ENCODE peak calls at places on chromosomes 7 and 10, in nine cellular contexts. Q is epithelial cell of esophagus; B is psoas muscle; L is naive thymus-derived CD8-positive, alpha-beta T cell; C is stimulated activated CD8-positive, alpha-beta memory T cell treated with anti-CD3 and anti-CD28 coated beads, Interleukin-4, amount 100 ng/mL, for 1 hour; V is stromal cell of bone marrow; G is left ventricle myocardium superior; U is mesothelial cell of epicardium; X is NCI-H345. Z is an unnamed sample.
A peak's percentile ranks its signal among the peaks of the same experiment; 100 is the strongest.

GRCh38 chr10:126502481-126502880 is 114.2 kb upstream of the ADAM12 start:
- DNase-seq in L (no peak), B (no peak), Q (no peak), G (no peak), V (no peak), U (no peak), X (no peak), C (no peak), Z (no peak)

GRCh38 chr10:119005377-119006043 is 24.0 kb upstream of the NANOS1 start:
- DNase-seq in C (no peak), G (no peak), U (no peak), X (no peak), L (no peak), V (no peak), Q (peak; percentile 46), B (no peak), Z (no peak)

GRCh38 chr10:122570920-122571319 is 10.4 kb downstream of the DMBT1 start:
- DNase-seq in L (no peak), Q (no peak), C (no peak), B (peak; percentile 12), V (no peak), U (no peak), X (no peak), G (no peak), Z (no peak)

GRCh38 chr7:123624527-123625183 is 23.0 kb downstream of the ASB15 start:
- DNase-seq in G (peak; percentile 47), L (peak; percentile 34), Q (peak; percentile 63), U (no peak), V (no peak), X (no peak), B (peak; percentile 63), C (peak; percentile 11), Z (peak; percentile 80)

GRCh38 chr7:7554021-7554432 is 12.7 kb upstream of the MIOS start:
- DNase-seq in B (no peak), X (no peak), U (no peak), V (peak; percentile 92), L (no peak), C (no peak), G (no peak), Q (no peak), Z (no peak)

GRCh38 chr10:62177111-62177510 is 91.5 kb downstream of the RTKN2 start:
- DNase-seq in U (no peak), X (no peak), Q (no peak), B (no peak), V (no peak), L (no peak), C (no peak), G (no peak), Z (no peak)

GRCh38 chr7:119713606-119714005 is 559.4 kb upstream of the KCND2 start:
- DNase-seq in G (no peak), Q (no peak), B (no peak), L (no peak), U (no peak), X (no peak), C (no peak), V (no peak), Z (no peak)

GRCh38 chr10:88064608-88065383 is 201.4 kb downstream of the PTEN start:
- DNase-seq in Q (peak; percentile 18), V (peak; percentile 75), X (no peak), U (no peak), G (peak; percentile 67), B (peak; percentile 80), L (no peak), C (no peak), Z (peak; percentile 46)

GRCh38 chr7:53642361-53642760 is 606.9 kb downstream of the POM121L12 start:
- DNase-seq in B (no peak), L (no peak), Q (no peak), C (no peak), U (no peak), G (no peak), X (no peak), V (no peak), Z (no peak)

Z was measured in activated CD8-positive, alpha-beta T cell treated with anti-CD3 and anti-CD28 coated beads, Interleukin-2, amount 10 ng/mL, durations not matched to agents 7 days and 5 days.